ENCODE peak calls at places on chromosomes 11 and 22, in six cellular contexts. O is tibial nerve, F is testis, P is H1, M is IMR-90, E is ovary. L is an unnamed sample.

GRCh38 chr11:109015283-109015682 is 350.4 kb downstream of the DDX10 start:
- DNase-seq in O (no peak), F (no peak), P (no peak), M (peak), E (no peak), L (no peak)

GRCh38 chr11:110675548-110675947 is 36.7 kb downstream of the ARHGAP20 start:
- DNase-seq in O (no peak), F (no peak), P (no peak), M (no peak), E (no peak), L (no peak)

GRCh38 chr11:132228756-132229325 is 858.4 kb downstream of the NTM start:
- DNase-seq in O (no peak), F (no peak), P (no peak), M (peak), E (no peak), L (no peak)

GRCh38 chr22:45878901-45879551 is 97.9 kb downstream of the WNT7B start:
- DNase-seq in O (no peak), F (no peak), P (peak), M (no peak), E (no peak), L (no peak)

GRCh38 chr22:33109532-33110148 is 51.5 kb upstream of the SYN3 start:
- DNase-seq in O (no peak), F (no peak), P (no peak), M (no peak), E (no peak), L (no peak)

GRCh38 chr22:22684605-22685561 is 40.5 kb downstream of the GGTLC2 start:
- DNase-seq in O (no peak), F (peak), P (peak), M (peak), E (peak), L (no peak)

GRCh38 chr11:34732831-34733230 is 111.9 kb downstream of the EHF start:
- DNase-seq in O (no peak), F (no peak), P (no peak), M (no peak), E (no peak), L (no peak)

GRCh38 chr11:119115484-119116234 is 5.7 kb upstream of the HINFP start:
- DNase-seq in O (peak), F (peak), P (no peak), M (no peak), E (no peak), L (no peak)

GRCh38 chr11:87878373-87878779 is 296.9 kb downstream of the RAB38 start:
- DNase-seq in O (no peak), F (peak), P (no peak), M (peak), E (no peak), L (no peak)

GRCh38 chr11:65496304-65497140 is 2.3 kb upstream of the MALAT1 start:
- DNase-seq in O (no peak), F (no peak), P (no peak), M (peak), E (peak), L (no peak)

GRCh38 chr11:132858203-132858602 is 674.1 kb downstream of the OPCML start:
- DNase-seq in O (no peak), F (no peak), P (peak), M (peak), E (no peak), L (no peak)

GRCh38 chr11:45149483-45150056 is 3.1 kb downstream of the PRDM11 start:
- DNase-seq in O (no peak), F (peak), P (peak), M (no peak), E (no peak), L (no peak)

GRCh38 chr22:49667236-49667635 is 160.4 kb downstream of the BRD1 start:
- DNase-seq in O (no peak), F (no peak), P (peak), M (no peak), E (no peak), L (no peak)

GRCh38 chr11:64060263-64060860 is 24.6 kb downstream of the FLRT1 start:
- DNase-seq in O (no peak), F (no peak), P (peak), M (no peak), E (no peak), L (no peak)

GRCh38 chr11:10459029-10459970 is 4.2 kb downstream of the AMPD3 start:
- DNase-seq in O (no peak), F (peak), P (peak), M (no peak), E (no peak), L (peak)

GRCh38 chr11:109062445-109062844 is 359.5 kb upstream of the C11orf87 start:
- DNase-seq in O (no peak), F (no peak), P (no peak), M (peak), E (no peak), L (no peak)

GRCh38 chr11:7892751-7893356 is 38.2 kb downstream of the OR10A6 start:
- DNase-seq in O (no peak), F (no peak), P (no peak), M (peak), E (no peak), L (no peak)

GRCh38 chr22:27558658-27559371 is 242.7 kb downstream of the MN1 start:
- DNase-seq in O (no peak), F (no peak), P (no peak), M (no peak), E (no peak), L (no peak)

GRCh38 chr11:47111318-47111804 is 65.3 kb downstream of the ARFGAP2 start:
- DNase-seq in O (no peak), F (no peak), P (no peak), M (no peak), E (no peak), L (peak)

GRCh38 chr11:63611395-63611747 is 2.9 kb downstream of the PLAAT3 start:
- DNase-seq in O (no peak), F (no peak), P (no peak), M (no peak), E (no peak), L (no peak)

GRCh38 chr22:48843640-48844039 is 984.0 kb downstream of the BRD1 start:
- DNase-seq in O (no peak), F (no peak), P (peak), M (no peak), E (no peak), L (no peak)

GRCh38 chr11:71281901-71282300 is 29.5 kb upstream of the SHANK2 start:
- DNase-seq in O (no peak), F (no peak), P (no peak), M (no peak), E (no peak), L (no peak)

GRCh38 chr11:124586247-124586860 is 16.6 kb downstream of the OR8A1 start:
- DNase-seq in O (peak), F (peak), P (peak), M (peak), E (peak), L (no peak)

GRCh38 chr11:4187055-4187988 is 92.7 kb downstream of the RRM1 start:
- DNase-seq in O (peak), F (peak), P (peak), M (peak), E (peak), L (peak)

GRCh38 chr11:64649304-64649703 is 58.3 kb downstream of the SLC22A12 start:
- DNase-seq in O (no peak), F (peak), P (peak), M (no peak), E (peak), L (no peak)

GRCh38 chr11:4808476-4808875 is 4.3 kb upstream of the OR52R1 start:
- DNase-seq in O (no peak), F (no peak), P (no peak), M (peak), E (no peak), L (no peak)

GRCh38 chr22:40400173-40400572 is 29.8 kb downstream of the SGSM3 start:
- DNase-seq in O (no peak), F (no peak), P (no peak), M (no peak), E (no peak), L (no peak)

GRCh38 chr11:3108183-3108721 is 51.0 kb upstream of the CARS1 start:
- DNase-seq in O (peak), F (no peak), P (peak), M (no peak), E (no peak), L (no peak)

GRCh38 chr11:128604723-128605122 is 17.4 kb upstream of the ETS1 start:
- DNase-seq in O (no peak), F (no peak), P (no peak), M (no peak), E (no peak), L (no peak)

GRCh38 chr11:100753562-100753961 is 66.5 kb downstream of the ARHGAP42 start:
- DNase-seq in O (no peak), F (no peak), P (no peak), M (no peak), E (no peak), L (no peak)

GRCh38 chr11:114359342-114359741 is 41.0 kb downstream of the C11orf71 start:
- DNase-seq in O (no peak), F (no peak), P (no peak), M (peak), E (no peak), L (no peak)

GRCh38 chr11:107999759-108000455 is 8.8 kb upstream of the CUL5 start:
- DNase-seq in O (no peak), F (no peak), P (peak), M (peak), E (no peak), L (peak)

GRCh38 chr22:37019309-37020191 is at the start of the genes MPST and TST:
- DNase-seq in O (peak), F (peak), P (peak), M (peak), E (peak), L (peak)

GRCh38 chr11:120931057-120931779 is 92.7 kb upstream of the TBCEL start:
- DNase-seq in O (no peak), F (no peak), P (no peak), M (no peak), E (no peak), L (no peak)

GRCh38 chr22:48118654-48119053 is 1356.2 kb downstream of the TBC1D22A start:
- DNase-seq in O (no peak), F (no peak), P (no peak), M (no peak), E (no peak), L (no peak)

GRCh38 chr11:103222801-103223200 is 113.6 kb downstream of the DYNC2H1 start:
- DNase-seq in O (no peak), F (no peak), P (no peak), M (peak), E (no peak), L (no peak)

DNA sequence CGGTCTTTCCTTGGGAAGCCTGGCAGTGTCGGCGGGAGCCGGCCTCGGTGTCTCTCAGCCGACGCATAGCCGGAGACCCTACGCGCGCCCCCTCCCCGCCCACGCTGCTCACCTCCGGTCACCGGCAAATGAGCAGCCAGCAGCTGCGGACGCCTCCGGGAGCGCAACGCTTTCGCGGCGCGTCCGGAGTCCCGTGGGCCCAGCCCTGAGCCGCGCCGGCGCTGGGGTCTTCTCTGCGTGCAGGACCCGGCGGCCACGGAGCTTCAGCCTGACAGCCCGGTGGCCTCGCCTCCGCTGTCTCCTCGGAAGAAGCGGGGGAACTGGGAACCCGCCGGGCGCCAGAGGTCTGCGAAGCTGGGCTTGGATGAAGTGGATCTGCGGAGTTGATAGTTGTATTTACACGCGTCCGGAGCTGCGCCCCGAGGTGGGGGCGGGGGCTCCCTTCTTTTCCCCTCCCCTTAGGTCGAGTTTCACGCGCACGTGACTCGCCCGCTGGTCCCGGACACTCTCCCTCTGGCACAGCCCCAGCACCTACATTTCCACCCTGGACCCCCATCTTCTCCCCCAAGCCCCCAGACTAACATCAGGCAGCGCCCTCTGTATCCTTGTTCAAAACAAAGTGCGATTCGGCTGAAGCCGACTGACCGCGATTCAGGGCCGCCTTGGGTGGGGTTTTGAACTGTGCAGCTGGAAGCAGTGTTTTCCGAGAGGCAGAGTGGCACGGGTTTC is at the start of gene SLC43A1:
- DNase-seq in O (peak), F (peak), P (peak), M (peak), E (peak), L (no peak)
- TF ChIP-seq POLR2A in O (no peak), F (no peak), P (no peak), M (no peak), E (no peak), L (no peak)

GRCh38 chr22:30054764-30055069 is 25.5 kb upstream of the HORMAD2 start:
- DNase-seq in O (no peak), F (no peak), P (no peak), M (no peak), E (no peak), L (no peak)

GRCh38 chr22:30062256-30062655 is 18.0 kb upstream of the HORMAD2 start:
- DNase-seq in O (no peak), F (no peak), P (no peak), M (no peak), E (no peak), L (no peak)

GRCh38 chr22:30054067-30054763 is 26.0 kb upstream of the HORMAD2 start:
- DNase-seq in O (no peak), F (no peak), P (no peak), M (no peak), E (no peak), L (no peak)

GRCh38 chr22:30056015-30056414 is 24.2 kb upstream of the HORMAD2 start:
- DNase-seq in O (no peak), F (no peak), P (no peak), M (no peak), E (no peak), L (no peak)

DNA sequence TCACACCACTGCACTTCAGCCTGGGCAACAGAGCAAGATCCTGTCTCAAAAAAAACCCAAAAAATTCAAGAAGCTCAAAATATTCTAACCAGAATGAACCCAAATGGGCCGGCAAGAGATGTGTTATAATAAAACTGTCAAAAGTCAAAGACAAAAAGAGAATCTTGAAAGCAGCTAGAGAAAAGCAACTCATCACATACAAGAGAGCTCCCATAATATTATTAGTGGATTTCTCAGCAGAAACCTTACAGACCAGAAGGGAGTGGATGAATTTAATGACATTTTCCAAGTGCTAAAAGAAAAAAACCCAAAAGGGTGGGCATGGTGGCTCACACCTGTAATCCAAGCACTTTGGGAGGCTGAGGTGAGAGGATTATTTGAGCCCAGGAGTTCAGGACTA is 22.9 kb upstream of the HORMAD2 start:
- DNase-seq in O (no peak), F (no peak), P (no peak), M (no peak), E (no peak), L (no peak)
- TF ChIP-seq POLR2A in O (no peak), F (no peak), P (no peak), M (no peak), E (no peak), L (no peak)

DNA sequence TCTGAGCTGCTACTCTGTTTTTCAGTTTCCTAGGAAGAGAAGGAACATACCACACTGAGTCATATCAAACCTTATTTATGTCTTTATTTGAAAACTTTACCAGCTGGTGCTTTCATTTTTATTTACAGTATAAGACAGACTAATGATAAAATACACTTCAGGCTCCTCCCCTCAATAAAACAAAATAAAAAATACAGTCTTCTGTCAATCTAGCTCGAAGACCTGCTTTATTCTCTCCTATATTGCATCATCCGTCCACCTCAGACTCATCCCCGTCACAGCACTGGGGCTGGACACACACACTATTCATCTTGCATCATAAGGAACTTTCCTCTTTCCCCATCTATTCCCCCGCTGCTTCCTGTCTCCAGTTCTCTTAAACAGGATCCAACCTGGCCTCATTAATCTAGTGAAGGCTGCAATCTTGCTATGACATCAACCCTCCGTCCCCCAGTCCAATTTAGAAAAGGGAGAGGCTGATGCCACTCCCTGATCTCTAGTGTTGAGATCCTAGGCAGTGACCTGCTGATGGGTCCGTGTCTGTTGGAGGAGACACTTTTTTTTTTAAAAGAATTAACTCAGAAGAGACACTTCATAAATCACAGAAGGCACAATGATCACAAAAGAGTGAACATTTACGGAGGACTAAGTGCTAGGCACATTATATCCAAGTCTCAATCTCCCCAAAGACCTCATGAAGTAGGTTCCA is 1.1 kb downstream of the XBP1 start:
- DNase-seq in O (peak), F (peak), P (no peak), M (peak), E (peak), L (no peak)
- TF ChIP-seq POLR2A in O (peak), F (no peak), P (no peak), M (peak), E (peak), L (no peak)

GRCh38 chr11:61679301-61679700 is 890 bp upstream of the DAGLA start:
- DNase-seq in O (no peak), F (peak), P (no peak), M (no peak), E (no peak), L (no peak)

GRCh38 chr11:61683116-61683515 is 2.9 kb downstream of the DAGLA start:
- DNase-seq in O (no peak), F (no peak), P (no peak), M (no peak), E (no peak), L (no peak)

GRCh38 chr11:61682093-61682732 is 2.0 kb downstream of the DAGLA start:
- DNase-seq in O (no peak), F (no peak), P (no peak), M (no peak), E (no peak), L (no peak)

GRCh38 chr11:61680622-61681191 is 516 bp downstream of the DAGLA start:
- DNase-seq in O (no peak), F (no peak), P (no peak), M (no peak), E (no peak), L (no peak)

GRCh38 chr11:61679893-61680621 is at the start of gene DAGLA:
- DNase-seq in O (peak), F (peak), P (peak), M (peak), E (peak), L (peak)
- TF ChIP-seq POLR2A in O (no peak), F (no peak), P (no peak), M (no peak), E (no peak), L (no peak)

GRCh38 chr11:116072776-116073175 is 568.6 kb upstream of the CADM1 start:
- DNase-seq in O (no peak), F (peak), P (peak), M (no peak), E (no peak), L (no peak)

GRCh38 chr11:116077092-116077491 is 572.9 kb upstream of the CADM1 start:
- DNase-seq in O (no peak), F (no peak), P (no peak), M (no peak), E (no peak), L (no peak)

GRCh38 chr11:116071241-116071640 is 567.0 kb upstream of the CADM1 start:
- DNase-seq in O (no peak), F (no peak), P (no peak), M (no peak), E (no peak), L (no peak)

GRCh38 chr11:116072133-116072532 is 567.9 kb upstream of the CADM1 start:
- DNase-seq in O (no peak), F (no peak), P (no peak), M (no peak), E (no peak), L (no peak)

GRCh38 chr11:116073854-116074837 is 569.9 kb upstream of the CADM1 start:
- DNase-seq in O (no peak), F (no peak), P (no peak), M (no peak), E (no peak), L (peak)
- TF ChIP-seq POLR2A in O (no peak), F (no peak), P (no peak), M (no peak), E (no peak), L (no peak)

DNA sequence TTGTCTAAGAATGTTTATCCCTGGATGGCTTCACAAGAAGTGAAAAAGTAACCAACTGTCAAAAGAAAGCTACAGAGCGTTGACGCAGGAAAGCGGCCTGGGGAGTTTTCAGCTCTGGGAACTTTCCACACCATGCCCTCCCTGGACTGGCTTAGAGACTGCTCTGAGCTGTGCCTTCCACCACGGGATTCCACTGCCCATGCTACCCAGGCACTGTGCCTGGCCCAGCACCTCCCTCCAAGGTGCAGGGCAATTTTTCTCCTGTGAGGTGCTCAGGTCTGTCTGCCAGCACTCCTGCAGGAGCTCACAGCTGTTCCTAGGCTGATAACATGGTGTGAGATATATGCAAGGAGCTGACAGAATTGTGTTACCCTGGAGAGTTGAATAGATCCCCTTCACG is 258.2 kb upstream of the B3GAT1 start:
- DNase-seq in O (no peak), F (no peak), P (no peak), M (no peak), E (no peak), L (no peak)
- TF ChIP-seq POLR2A in O (no peak), F (no peak), P (no peak), M (no peak), E (no peak), L (no peak)

DNA sequence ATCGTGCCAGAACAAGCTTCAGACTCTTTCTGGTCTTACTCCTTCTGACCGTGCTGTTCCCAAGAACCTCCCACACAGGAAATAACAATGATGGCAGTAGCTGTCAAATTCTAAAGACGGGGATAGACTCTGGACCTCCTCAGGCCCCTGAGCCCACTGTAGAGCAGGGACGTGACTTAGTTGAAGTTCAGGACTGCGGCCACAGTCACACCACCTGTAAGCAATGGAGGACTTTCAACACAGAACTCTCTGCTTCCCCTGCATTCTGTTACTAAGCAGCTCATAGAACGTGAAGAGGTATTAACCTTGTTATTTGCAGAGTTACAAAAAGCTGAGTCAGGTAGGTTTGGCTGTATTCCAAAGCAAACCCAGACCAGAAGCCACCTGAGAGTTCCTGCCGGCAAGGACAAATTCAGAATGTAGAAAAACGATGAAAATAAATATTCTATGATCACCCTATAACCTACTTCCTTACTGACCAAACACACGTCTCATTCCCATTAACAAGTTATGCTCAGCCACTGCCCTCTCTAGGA is 12.7 kb downstream of the TMEM45B start:
- DNase-seq in O (no peak), F (no peak), P (no peak), M (no peak), E (no peak), L (no peak)
- TF ChIP-seq POLR2A in O (no peak), F (no peak), P (no peak), M (no peak), E (no peak), L (no peak)

L was measured in GM12891.